ENCODE peak calls at places on chromosomes 7 and 10, in six cellular contexts. R is HTR-8/SVneo, Q is mammary epithelial cell, D is iPS-NIHi11, O is colonic mucosa, Y is AG09309. H is an unnamed sample.

GRCh38 chr7:140035400-140036223 is 27.1 kb downstream of the PARP12 start:
- DNase-seq in R (no peak), Q (peak), D (no peak), O (no peak), Y (peak), H (no peak)

GRCh38 chr10:49612513-49613159 is 1.2 kb upstream of the CHAT start:
- DNase-seq in R (no peak), Q (no peak), D (peak), O (no peak), Y (no peak), H (peak)

GRCh38 chr7:47292832-47293309 is 289.0 kb downstream of the TNS3 start:
- DNase-seq in R (no peak), Q (no peak), D (no peak), O (peak), Y (no peak), H (no peak)

GRCh38 chr7:26417911-26418413 is 126.3 kb downstream of the SNX10 start:
- DNase-seq in R (no peak), Q (no peak), D (no peak), O (peak), Y (no peak), H (no peak)

GRCh38 chr10:91713471-91714072 is 80.7 kb upstream of the PPP1R3C start:
- DNase-seq in R (no peak), Q (no peak), D (no peak), O (no peak), Y (no peak), H (no peak)

GRCh38 chr10:133471300-133472109 is 17.8 kb downstream of the SCART1 start:
- DNase-seq in R (no peak), Q (no peak), D (no peak), O (no peak), Y (no peak), H (no peak)

GRCh38 chr10:23457632-23458417 is 18.9 kb downstream of the OTUD1 start:
- DNase-seq in R (no peak), Q (no peak), D (no peak), O (no peak), Y (no peak), H (no peak)

GRCh38 chr10:44125879-44126675 is 258.8 kb downstream of the CXCL12 start:
- DNase-seq in R (no peak), Q (no peak), D (no peak), O (no peak), Y (peak), H (no peak)

GRCh38 chr7:131080754-131081153 is 246.9 kb upstream of the MKLN1 start:
- DNase-seq in R (no peak), Q (no peak), D (no peak), O (no peak), Y (no peak), H (no peak)

GRCh38 chr7:134533288-134533771 is 6.0 kb downstream of the AKR1B10 start:
- DNase-seq in R (no peak), Q (peak), D (no peak), O (no peak), Y (no peak), H (no peak)

GRCh38 chr7:2438181-2438580 is 34.8 kb downstream of the CHST12 start:
- DNase-seq in R (no peak), Q (no peak), D (no peak), O (no peak), Y (no peak), H (no peak)

GRCh38 chr7:27611043-27611442 is 51.6 kb downstream of the HIBADH start:
- DNase-seq in R (no peak), Q (peak), D (peak), O (no peak), Y (peak), H (peak)

GRCh38 chr7:94335586-94335985 is 59.1 kb upstream of the COL1A2 start:
- DNase-seq in R (no peak), Q (peak), D (no peak), O (no peak), Y (no peak), H (no peak)

GRCh38 chr10:97134983-97135382 is 50.8 kb downstream of the SLIT1 start:
- DNase-seq in R (no peak), Q (no peak), D (no peak), O (no peak), Y (no peak), H (no peak)

GRCh38 chr7:106552645-106553445 is 108.1 kb downstream of the CCDC71L start:
- DNase-seq in R (no peak), Q (no peak), D (no peak), O (no peak), Y (no peak), H (no peak)

GRCh38 chr7:76428868-76429805 is 4.4 kb downstream of the ZP3 start:
- DNase-seq in R (no peak), Q (no peak), D (no peak), O (no peak), Y (no peak), H (no peak)

GRCh38 chr10:117550042-117550441 is 7.5 kb downstream of the EMX2 start:
- DNase-seq in R (no peak), Q (no peak), D (no peak), O (no peak), Y (no peak), H (no peak)

GRCh38 chr7:83738436-83738835 is 89.5 kb upstream of the SEMA3E start:
- DNase-seq in R (no peak), Q (no peak), D (no peak), O (no peak), Y (no peak), H (peak)

GRCh38 chr7:50477640-50478039 is 27.5 kb upstream of the FIGNL1 start:
- DNase-seq in R (no peak), Q (no peak), D (no peak), O (no peak), Y (no peak), H (peak)

GRCh38 chr7:90412458-90413184 is 9.4 kb downstream of the CLDN12 start:
- DNase-seq in R (no peak), Q (peak), D (peak), O (peak), Y (no peak), H (peak)

GRCh38 chr7:137874390-137874789 is 27.6 kb upstream of the DGKI start:
- DNase-seq in R (peak), Q (no peak), D (no peak), O (no peak), Y (peak), H (no peak)

GRCh38 chr10:109968954-109969644 is 38.7 kb upstream of the ADD3 start:
- DNase-seq in R (no peak), Q (no peak), D (no peak), O (peak), Y (no peak), H (no peak)

GRCh38 chr7:44729949-44730590 is 18.6 kb upstream of the ZMIZ2 start:
- DNase-seq in R (no peak), Q (no peak), D (no peak), O (no peak), Y (no peak), H (no peak)

GRCh38 chr7:122027058-122027457 is 117.0 kb downstream of the AASS start:
- DNase-seq in R (no peak), Q (no peak), D (no peak), O (no peak), Y (no peak), H (no peak)

GRCh38 chr7:44057849-44058758 is 7.3 kb downstream of the PGAM2 start:
- DNase-seq in R (no peak), Q (peak), D (no peak), O (no peak), Y (no peak), H (no peak)

GRCh38 chr10:8365935-8366911 is 311.7 kb downstream of the GATA3 start:
- DNase-seq in R (peak), Q (peak), D (peak), O (no peak), Y (peak), H (no peak)

GRCh38 chr7:129159539-129159938 is 15.0 kb downstream of the TSPAN33 start:
- DNase-seq in R (no peak), Q (no peak), D (no peak), O (no peak), Y (no peak), H (no peak)

GRCh38 chr7:131524699-131525098 is 31.7 kb downstream of the PODXL start:
- DNase-seq in R (no peak), Q (no peak), D (no peak), O (no peak), Y (no peak), H (no peak)

GRCh38 chr7:135939-136338 is 56.4 kb upstream of the FAM20C start:
- DNase-seq in R (no peak), Q (no peak), D (no peak), O (no peak), Y (no peak), H (no peak)

GRCh38 chr10:78255796-78256638 is 222.4 kb downstream of the RPS24 start:
- DNase-seq in R (peak), Q (peak), D (peak), O (peak), Y (peak), H (no peak)

GRCh38 chr10:132788180-132788830 is 2.4 kb upstream of the NKX6-2 start:
- DNase-seq in R (peak), Q (no peak), D (peak), O (no peak), Y (no peak), H (no peak)